ENCODE peak calls at places on chromosomes 5 and 9, in seven cellular contexts. One of them, this sample, is unnamed. For H3K4me1, the result is how much of the 10 kb centered on the place peaks cover.

GRCh38 chr9:17131494-17131893 is 3.3 kb upstream of the CNTLN start:
- DNase-seq in mammary epithelial cell: no peak
- DNase-seq in K562: no peak
- DNase-seq in tibial nerve: no peak
- DNase-seq in naive thymus-derived CD4-positive, alpha-beta T cell: no peak
- DNase-seq in ovary: no peak
- DNase-seq in colonic mucosa: no peak
- DNase-seq in this sample: no peak

GRCh38 chr9:93297659-93298497 is 113.9 kb downstream of the WNK2 start:
- DNase-seq in ovary: peak
- DNase-seq in colonic mucosa: peak
- DNase-seq in tibial nerve: no peak
- DNase-seq in mammary epithelial cell: no peak
- DNase-seq in naive thymus-derived CD4-positive, alpha-beta T cell: no peak
- DNase-seq in K562: no peak
- DNase-seq in this sample: no peak

GRCh38 chr9:2276296-2276695 is 261.1 kb downstream of the SMARCA2 start:
- DNase-seq in colonic mucosa: no peak
- DNase-seq in ovary: no peak
- DNase-seq in mammary epithelial cell: no peak
- DNase-seq in naive thymus-derived CD4-positive, alpha-beta T cell: no peak
- DNase-seq in tibial nerve: no peak
- DNase-seq in K562: no peak
- DNase-seq in this sample: no peak

GRCh38 chr5:88544616-88545150 is 276.0 kb upstream of the TMEM161B start:
- DNase-seq in ovary: no peak
- DNase-seq in K562: no peak
- DNase-seq in naive thymus-derived CD4-positive, alpha-beta T cell: no peak
- DNase-seq in colonic mucosa: no peak
- DNase-seq in mammary epithelial cell: no peak
- DNase-seq in tibial nerve: no peak
- DNase-seq in this sample: peak

GRCh38 chr5:32777733-32778132 is 66.6 kb downstream of the NPR3 start:
- DNase-seq in tibial nerve: no peak
- DNase-seq in ovary: no peak
- DNase-seq in naive thymus-derived CD4-positive, alpha-beta T cell: no peak
- DNase-seq in mammary epithelial cell: no peak
- DNase-seq in colonic mucosa: no peak
- DNase-seq in K562: no peak
- DNase-seq in this sample: peak

GRCh38 chr5:83265318-83265717 is 188.0 kb downstream of the XRCC4 start:
- DNase-seq in tibial nerve: no peak
- DNase-seq in naive thymus-derived CD4-positive, alpha-beta T cell: no peak
- DNase-seq in ovary: no peak
- DNase-seq in mammary epithelial cell: peak
- DNase-seq in K562: no peak
- DNase-seq in colonic mucosa: no peak
- DNase-seq in this sample: peak

GRCh38 chr5:91301459-91301858 is 81.7 kb downstream of the ARRDC3 start:
- DNase-seq in naive thymus-derived CD4-positive, alpha-beta T cell: no peak
- DNase-seq in colonic mucosa: no peak
- DNase-seq in mammary epithelial cell: no peak
- DNase-seq in K562: no peak
- DNase-seq in ovary: no peak
- DNase-seq in tibial nerve: no peak
- DNase-seq in this sample: no peak

GRCh38 chr5:437281-437771 is 5.7 kb upstream of the EXOC3 start:
- DNase-seq in K562: no peak
- DNase-seq in colonic mucosa: no peak
- DNase-seq in tibial nerve: no peak
- DNase-seq in ovary: no peak
- DNase-seq in mammary epithelial cell: no peak
- DNase-seq in naive thymus-derived CD4-positive, alpha-beta T cell: no peak
- DNase-seq in this sample: no peak

GRCh38 chr5:135921388-135921787 is 25.7 kb upstream of the IL9 start:
- DNase-seq in K562: no peak
- DNase-seq in colonic mucosa: no peak
- DNase-seq in tibial nerve: no peak
- DNase-seq in ovary: no peak
- DNase-seq in mammary epithelial cell: peak
- DNase-seq in naive thymus-derived CD4-positive, alpha-beta T cell: no peak
- DNase-seq in this sample: no peak

GRCh38 chr9:79382468-79382867 is 189.3 kb upstream of the TLE4 start:
- DNase-seq in mammary epithelial cell: peak
- DNase-seq in ovary: no peak
- DNase-seq in naive thymus-derived CD4-positive, alpha-beta T cell: no peak
- DNase-seq in colonic mucosa: no peak
- DNase-seq in K562: no peak
- DNase-seq in tibial nerve: no peak
- DNase-seq in this sample: peak

GRCh38 chr9:100216178-100216787 is 117.2 kb downstream of the INVS start:
- DNase-seq in K562: peak
- DNase-seq in tibial nerve: peak
- DNase-seq in mammary epithelial cell: peak
- DNase-seq in ovary: no peak
- DNase-seq in colonic mucosa: peak
- DNase-seq in naive thymus-derived CD4-positive, alpha-beta T cell: peak
- DNase-seq in this sample: peak

GRCh38 chr5:149060325-149060724 is 2.5 kb downstream of the SH3TC2 start:
- DNase-seq in mammary epithelial cell: peak
- DNase-seq in ovary: no peak
- DNase-seq in K562: peak
- DNase-seq in tibial nerve: peak
- DNase-seq in colonic mucosa: peak
- DNase-seq in naive thymus-derived CD4-positive, alpha-beta T cell: no peak
- DNase-seq in this sample: no peak

GRCh38 chr5:39433838-39434237 is 9.1 kb upstream of the DAB2 start:
- DNase-seq in ovary: no peak
- DNase-seq in tibial nerve: no peak
- DNase-seq in colonic mucosa: no peak
- DNase-seq in mammary epithelial cell: no peak
- DNase-seq in K562: no peak
- DNase-seq in naive thymus-derived CD4-positive, alpha-beta T cell: no peak
- DNase-seq in this sample: no peak

GRCh38 chr9:121768416-121769015 is 117.1 kb downstream of the DAB2IP start:
- DNase-seq in mammary epithelial cell: no peak
- DNase-seq in K562: no peak
- DNase-seq in ovary: peak
- DNase-seq in tibial nerve: no peak
- DNase-seq in naive thymus-derived CD4-positive, alpha-beta T cell: no peak
- DNase-seq in colonic mucosa: no peak
- DNase-seq in this sample: no peak

GRCh38 chr9:95721132-95721531 is 154.4 kb upstream of the ERCC6L2 start:
- DNase-seq in colonic mucosa: peak
- DNase-seq in naive thymus-derived CD4-positive, alpha-beta T cell: no peak
- DNase-seq in ovary: no peak
- DNase-seq in tibial nerve: no peak
- DNase-seq in K562: no peak
- DNase-seq in mammary epithelial cell: no peak
- DNase-seq in this sample: no peak

GRCh38 chr9:33435821-33436277 is 11.5 kb downstream of the AQP3 start:
- DNase-seq in tibial nerve: no peak
- DNase-seq in ovary: no peak
- DNase-seq in mammary epithelial cell: no peak
- DNase-seq in K562: no peak
- DNase-seq in naive thymus-derived CD4-positive, alpha-beta T cell: no peak
- DNase-seq in colonic mucosa: no peak
- DNase-seq in this sample: no peak

GRCh38 chr9:112248722-112249121 is 73.6 kb upstream of the SUSD1 start:
- DNase-seq in ovary: no peak
- DNase-seq in tibial nerve: no peak
- DNase-seq in colonic mucosa: no peak
- DNase-seq in K562: no peak
- DNase-seq in naive thymus-derived CD4-positive, alpha-beta T cell: no peak
- DNase-seq in mammary epithelial cell: peak
- DNase-seq in this sample: peak

GRCh38 chr5:318341-318897 is 3.1 kb upstream of the AHRR start:
- DNase-seq in tibial nerve: no peak
- DNase-seq in naive thymus-derived CD4-positive, alpha-beta T cell: no peak
- DNase-seq in K562: no peak
- DNase-seq in ovary: no peak
- DNase-seq in colonic mucosa: no peak
- DNase-seq in mammary epithelial cell: peak
- DNase-seq in this sample: no peak

GRCh38 chr9:121288874-121289553 is 21.1 kb downstream of the GSN start:
- DNase-seq in mammary epithelial cell: peak
- DNase-seq in K562: no peak
- DNase-seq in ovary: peak
- DNase-seq in colonic mucosa: peak
- DNase-seq in tibial nerve: peak
- DNase-seq in naive thymus-derived CD4-positive, alpha-beta T cell: no peak
- DNase-seq in this sample: peak

GRCh38 chr5:66805514-66806430 is 209.6 kb downstream of the MAST4 start:
- DNase-seq in mammary epithelial cell: no peak
- DNase-seq in ovary: no peak
- DNase-seq in K562: no peak
- DNase-seq in tibial nerve: no peak
- DNase-seq in colonic mucosa: no peak
- DNase-seq in naive thymus-derived CD4-positive, alpha-beta T cell: no peak
- DNase-seq in this sample: no peak

GRCh38 chr5:55538621-55539020 is 3.9 kb upstream of the PLPP1 start:
- DNase-seq in tibial nerve: no peak
- DNase-seq in ovary: no peak
- DNase-seq in naive thymus-derived CD4-positive, alpha-beta T cell: no peak
- DNase-seq in colonic mucosa: no peak
- DNase-seq in mammary epithelial cell: no peak
- DNase-seq in K562: no peak
- DNase-seq in this sample: no peak

GRCh38 chr9:134708672-134709038 is 67.1 kb downstream of the COL5A1 start:
- DNase-seq in K562: no peak
- DNase-seq in naive thymus-derived CD4-positive, alpha-beta T cell: no peak
- DNase-seq in tibial nerve: no peak
- DNase-seq in ovary: no peak
- DNase-seq in mammary epithelial cell: no peak
- DNase-seq in colonic mucosa: no peak
- DNase-seq in this sample: no peak

GRCh38 chr9:134710271-134710540 is 68.6 kb downstream of the COL5A1 start:
- DNase-seq in colonic mucosa: no peak
- DNase-seq in mammary epithelial cell: no peak
- DNase-seq in naive thymus-derived CD4-positive, alpha-beta T cell: no peak
- DNase-seq in ovary: no peak
- DNase-seq in K562: no peak
- DNase-seq in tibial nerve: no peak
- DNase-seq in this sample: no peak

GRCh38 chr9:134710912-134711311 is 69.3 kb downstream of the COL5A1 start:
- DNase-seq in naive thymus-derived CD4-positive, alpha-beta T cell: no peak
- DNase-seq in tibial nerve: no peak
- DNase-seq in K562: no peak
- DNase-seq in mammary epithelial cell: no peak
- DNase-seq in colonic mucosa: no peak
- DNase-seq in ovary: no peak
- DNase-seq in this sample: no peak

GRCh38 chr9:134707731-134708671 is 66.4 kb downstream of the COL5A1 start:
- DNase-seq in mammary epithelial cell: no peak
- DNase-seq in ovary: no peak
- DNase-seq in colonic mucosa: no peak
- DNase-seq in K562: no peak
- DNase-seq in tibial nerve: no peak
- DNase-seq in naive thymus-derived CD4-positive, alpha-beta T cell: no peak
- DNase-seq in this sample: no peak

GRCh38 chr9:134709512-134710270 is 68.1 kb downstream of the COL5A1 start:
- DNase-seq in colonic mucosa: no peak
- DNase-seq in ovary: no peak
- DNase-seq in tibial nerve: peak
- DNase-seq in K562: no peak
- DNase-seq in mammary epithelial cell: no peak
- DNase-seq in naive thymus-derived CD4-positive, alpha-beta T cell: no peak
- DNase-seq in this sample: peak
- H3K4me1 ChIP-seq in colonic mucosa: under half
- H3K4me1 ChIP-seq in ovary: under half
- H3K4me1 ChIP-seq in tibial nerve: under half
- H3K4me1 ChIP-seq in K562: under half
- H3K4me1 ChIP-seq in mammary epithelial cell: under half
- H3K4me1 ChIP-seq in naive thymus-derived CD4-positive, alpha-beta T cell: under half
- H3K4me1 ChIP-seq in this sample: under half

GRCh38 chr5:142840591-142840990 is 70.4 kb downstream of the ARHGAP26 start:
- DNase-seq in naive thymus-derived CD4-positive, alpha-beta T cell: no peak
- DNase-seq in colonic mucosa: no peak
- DNase-seq in ovary: no peak
- DNase-seq in tibial nerve: peak
- DNase-seq in K562: no peak
- DNase-seq in mammary epithelial cell: no peak
- DNase-seq in this sample: no peak
- H3K4me1 ChIP-seq in naive thymus-derived CD4-positive, alpha-beta T cell: under half
- H3K4me1 ChIP-seq in colonic mucosa: under half
- H3K4me1 ChIP-seq in ovary: under half
- H3K4me1 ChIP-seq in tibial nerve: under half
- H3K4me1 ChIP-seq in K562: under half
- H3K4me1 ChIP-seq in mammary epithelial cell: under half
- H3K4me1 ChIP-seq in this sample: under half

GRCh38 chr9:125650271-125650737 is 56.7 kb downstream of the MAPKAP1 start:
- DNase-seq in naive thymus-derived CD4-positive, alpha-beta T cell: no peak
- DNase-seq in mammary epithelial cell: peak
- DNase-seq in colonic mucosa: no peak
- DNase-seq in ovary: no peak
- DNase-seq in K562: no peak
- DNase-seq in tibial nerve: no peak
- DNase-seq in this sample: peak

GRCh38 chr9:125655074-125655633 is 51.9 kb downstream of the MAPKAP1 start:
- DNase-seq in naive thymus-derived CD4-positive, alpha-beta T cell: no peak
- DNase-seq in K562: no peak
- DNase-seq in ovary: no peak
- DNase-seq in mammary epithelial cell: no peak
- DNase-seq in colonic mucosa: no peak
- DNase-seq in tibial nerve: no peak
- DNase-seq in this sample: no peak

GRCh38 chr9:125654121-125654520 is 52.9 kb downstream of the MAPKAP1 start:
- DNase-seq in ovary: no peak
- DNase-seq in mammary epithelial cell: no peak
- DNase-seq in colonic mucosa: no peak
- DNase-seq in naive thymus-derived CD4-positive, alpha-beta T cell: no peak
- DNase-seq in K562: no peak
- DNase-seq in tibial nerve: no peak
- DNase-seq in this sample: no peak

GRCh38 chr9:125651907-125652306 is 55.1 kb downstream of the MAPKAP1 start:
- DNase-seq in mammary epithelial cell: no peak
- DNase-seq in K562: no peak
- DNase-seq in tibial nerve: no peak
- DNase-seq in ovary: no peak
- DNase-seq in colonic mucosa: no peak
- DNase-seq in naive thymus-derived CD4-positive, alpha-beta T cell: no peak
- DNase-seq in this sample: no peak

DNA sequence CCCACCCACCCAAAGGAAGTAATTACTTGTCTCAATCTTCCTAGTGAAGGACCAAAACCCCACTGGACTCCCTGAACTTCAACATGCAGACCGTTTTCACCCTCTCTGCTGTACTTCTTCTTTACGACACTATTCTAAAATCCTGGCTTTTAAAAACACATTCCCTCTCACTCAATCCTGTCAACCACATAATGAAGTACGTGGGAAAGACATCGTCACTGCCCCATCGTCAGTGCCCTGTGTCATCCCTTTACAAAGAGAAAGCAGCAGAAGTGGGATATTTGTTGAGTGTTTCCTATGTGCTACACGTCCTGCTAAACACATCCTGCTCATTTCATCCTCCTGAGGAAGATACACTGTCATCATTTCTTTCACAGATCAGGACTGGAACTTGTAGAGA is 54.2 kb downstream of the MAPKAP1 start:
- DNase-seq in K562: no peak
- DNase-seq in mammary epithelial cell: no peak
- DNase-seq in colonic mucosa: no peak
- DNase-seq in tibial nerve: no peak
- DNase-seq in naive thymus-derived CD4-positive, alpha-beta T cell: no peak
- DNase-seq in ovary: no peak
- DNase-seq in this sample: peak
- H3K4me1 ChIP-seq in K562: under half
- H3K4me1 ChIP-seq in mammary epithelial cell: under half
- H3K4me1 ChIP-seq in colonic mucosa: under half
- H3K4me1 ChIP-seq in tibial nerve: under half
- H3K4me1 ChIP-seq in naive thymus-derived CD4-positive, alpha-beta T cell: under half
- H3K4me1 ChIP-seq in ovary: under half
- H3K4me1 ChIP-seq in this sample: under half

GRCh38 chr9:113410207-113411158 is at the start of the genes C9orf43 and POLE3:
- DNase-seq in ovary: peak
- DNase-seq in K562: peak
- DNase-seq in tibial nerve: peak
- DNase-seq in naive thymus-derived CD4-positive, alpha-beta T cell: peak
- DNase-seq in mammary epithelial cell: peak
- DNase-seq in colonic mucosa: peak
- DNase-seq in this sample: peak
- H3K4me1 ChIP-seq in ovary: under half
- H3K4me1 ChIP-seq in K562: under half
- H3K4me1 ChIP-seq in tibial nerve: under half
- H3K4me1 ChIP-seq in naive thymus-derived CD4-positive, alpha-beta T cell: under half
- H3K4me1 ChIP-seq in mammary epithelial cell: under half
- H3K4me1 ChIP-seq in colonic mucosa: under half
- H3K4me1 ChIP-seq in this sample: under half

This sample was measured in fibroblast of lung.